ENCODE peak calls at places on chromosomes 11 and 22, in nine cellular contexts. Z is activated T-cell treated with anti-CD3 and anti-CD28 coated beads for 1 hour, Q is Ammon's horn, F is astrocyte of the spinal cord, V is epithelial cell of esophagus, B is GM04504, C is RCC 7860, J is D341Med, K is germinal center. X is an unnamed sample.
A peak's percentile ranks its signal among the peaks of the same experiment; 100 is the strongest.

GRCh38 chr11:103993502-103993901 is 42.9 kb upstream of the DDI1 start:
- DNase-seq in Z (no peak), J (no peak), V (no peak), K (no peak), B (no peak), Q (no peak), C (no peak), F (no peak), X (no peak)

GRCh38 chr11:12175694-12176241 is 65.4 kb downstream of the MICAL2 start:
- DNase-seq in Z (no peak), Q (no peak), V (peak; percentile 97), J (no peak), F (peak; percentile 93), B (peak; percentile 76), C (peak; percentile 98), K (no peak), X (peak; percentile 97)

GRCh38 chr11:119322360-119322739 is 5.4 kb upstream of the MCAM start:
- DNase-seq in J (peak; percentile 23), V (no peak), C (no peak), Z (no peak), K (no peak), F (no peak), B (no peak), Q (no peak), X (no peak)

GRCh38 chr11:27358306-27358705 is 4.7 kb downstream of the CCDC34 start:
- DNase-seq in J (no peak), Z (no peak), Q (no peak), K (no peak), B (no peak), V (peak; percentile 65), C (no peak), F (no peak), X (peak; percentile 11)

GRCh38 chr22:30283342-30283741 is 6.0 kb downstream of the CASTOR1 start:
- DNase-seq in V (no peak), Z (no peak), J (no peak), C (no peak), F (no peak), K (no peak), B (no peak), Q (no peak), X (no peak)

GRCh38 chr11:104997288-104997687 is 25.7 kb downstream of the CASP5 start:
- DNase-seq in F (no peak), J (no peak), B (no peak), K (no peak), Z (no peak), Q (no peak), V (peak; percentile 3), C (no peak), X (no peak)

GRCh38 chr11:20388096-20389055 is 860 bp downstream of the PRMT3 start:
- DNase-seq in B (no peak), C (no peak), Q (peak; percentile 29), Z (peak; percentile 8), V (peak; percentile 21), J (no peak), F (peak; percentile 23), K (peak; percentile 31), X (no peak)

GRCh38 chr11:57556041-57556440 is 11.4 kb downstream of the UBE2L6 start:
- DNase-seq in J (no peak), F (no peak), Q (no peak), Z (no peak), V (peak; percentile 45), B (no peak), K (no peak), C (no peak), X (no peak)

GRCh38 chr11:531826-532511 is 3.4 kb downstream of the HRAS start:
- DNase-seq in Z (no peak), F (no peak), V (no peak), B (no peak), Q (no peak), C (no peak), J (no peak), K (no peak), X (no peak)

GRCh38 chr22:47281126-47282106 is 519.0 kb downstream of the TBC1D22A start:
- DNase-seq in K (no peak), B (no peak), J (no peak), C (peak; percentile 77), F (peak; percentile 43), V (no peak), Q (no peak), Z (no peak), X (no peak)

GRCh38 chr11:103794262-103794661 is 242.2 kb upstream of the DDI1 start:
- DNase-seq in B (no peak), V (no peak), C (no peak), F (peak; percentile 8), Z (no peak), Q (no peak), J (no peak), K (no peak), X (no peak)

GRCh38 chr11:31887180-31887579 is 76.1 kb upstream of the PAX6 start:
- DNase-seq in J (no peak), Z (no peak), Q (no peak), V (no peak), K (no peak), F (no peak), B (no peak), C (no peak), X (no peak)

X was measured in mammary epithelial cell.